ENCODE peak calls at places on chromosome 15, in four cellular contexts. Q is HL-60, M is K562, L is GM12878. J is an unnamed sample.

GRCh38 chr15:85496146-85496545 is 115.7 kb downstream of the AKAP13 start:
- DNase-seq in Q (no peak), M (no peak), L (no peak), J (no peak)

GRCh38 chr15:90580541-90580940 is 50.8 kb downstream of the CRTC3 start:
- DNase-seq in Q (no peak), M (no peak), L (no peak), J (no peak)

GRCh38 chr15:80875568-80875967 is 96.4 kb downstream of the CEMIP start:
- DNase-seq in Q (no peak), M (no peak), L (no peak), J (no peak)

GRCh38 chr15:22243440-22244130 is 163.3 kb downstream of the OR4M2 start:
- DNase-seq in Q (no peak), M (no peak), L (no peak), J (no peak)

GRCh38 chr15:40911693-40912092 is 17.4 kb downstream of the VPS18 start:
- DNase-seq in Q (no peak), M (no peak), L (no peak), J (no peak)

GRCh38 chr15:49096090-49096750 is 50.0 kb upstream of the SECISBP2L start:
- DNase-seq in Q (no peak), M (no peak), L (no peak), J (no peak)

GRCh38 chr15:76576526-76577279 is 240.1 kb downstream of the ISL2 start:
- DNase-seq in Q (no peak), M (no peak), L (peak; percentile 21), J (no peak)

GRCh38 chr15:23035964-23036566 is 3.3 kb downstream of the TUBGCP5 start:
- DNase-seq in Q (peak; percentile 58), M (peak; percentile 75), L (no peak), J (no peak)

GRCh38 chr15:44082558-44083151 is 112.4 kb downstream of the FRMD5 start:
- DNase-seq in Q (no peak), M (no peak), L (no peak), J (no peak)

GRCh38 chr15:79881254-79881653 is 15.6 kb downstream of the MTHFS start:
- DNase-seq in Q (no peak), M (peak; percentile 44), L (no peak), J (no peak)

GRCh38 chr15:45522179-45522930 is at the start of gene SLC30A4:
- DNase-seq in Q (peak; percentile 3), M (peak; percentile 73), L (no peak), J (peak; percentile 61)

GRCh38 chr15:76514292-76514691 is 177.7 kb downstream of the ISL2 start:
- DNase-seq in Q (no peak), M (no peak), L (no peak), J (no peak)

GRCh38 chr15:64883097-64883581 is 28.6 kb upstream of the ANKDD1A start:
- DNase-seq in Q (peak; percentile 76), M (no peak), L (peak; percentile 83), J (peak; percentile 44)

GRCh38 chr15:40736575-40736974 is 18.5 kb downstream of the RMDN3 start:
- DNase-seq in Q (no peak), M (no peak), L (no peak), J (no peak)

GRCh38 chr15:40258544-40258943 is 19.7 kb downstream of the PAK6 start:
- DNase-seq in Q (no peak), M (no peak), L (no peak), J (no peak)

GRCh38 chr15:89155656-89156055 is 65.7 kb downstream of the RLBP1 start:
- DNase-seq in Q (no peak), M (no peak), L (no peak), J (no peak)

GRCh38 chr15:67051088-67051659 is 14.2 kb upstream of the SMAD3 start:
- DNase-seq in Q (no peak), M (no peak), L (no peak), J (no peak)

DNA sequence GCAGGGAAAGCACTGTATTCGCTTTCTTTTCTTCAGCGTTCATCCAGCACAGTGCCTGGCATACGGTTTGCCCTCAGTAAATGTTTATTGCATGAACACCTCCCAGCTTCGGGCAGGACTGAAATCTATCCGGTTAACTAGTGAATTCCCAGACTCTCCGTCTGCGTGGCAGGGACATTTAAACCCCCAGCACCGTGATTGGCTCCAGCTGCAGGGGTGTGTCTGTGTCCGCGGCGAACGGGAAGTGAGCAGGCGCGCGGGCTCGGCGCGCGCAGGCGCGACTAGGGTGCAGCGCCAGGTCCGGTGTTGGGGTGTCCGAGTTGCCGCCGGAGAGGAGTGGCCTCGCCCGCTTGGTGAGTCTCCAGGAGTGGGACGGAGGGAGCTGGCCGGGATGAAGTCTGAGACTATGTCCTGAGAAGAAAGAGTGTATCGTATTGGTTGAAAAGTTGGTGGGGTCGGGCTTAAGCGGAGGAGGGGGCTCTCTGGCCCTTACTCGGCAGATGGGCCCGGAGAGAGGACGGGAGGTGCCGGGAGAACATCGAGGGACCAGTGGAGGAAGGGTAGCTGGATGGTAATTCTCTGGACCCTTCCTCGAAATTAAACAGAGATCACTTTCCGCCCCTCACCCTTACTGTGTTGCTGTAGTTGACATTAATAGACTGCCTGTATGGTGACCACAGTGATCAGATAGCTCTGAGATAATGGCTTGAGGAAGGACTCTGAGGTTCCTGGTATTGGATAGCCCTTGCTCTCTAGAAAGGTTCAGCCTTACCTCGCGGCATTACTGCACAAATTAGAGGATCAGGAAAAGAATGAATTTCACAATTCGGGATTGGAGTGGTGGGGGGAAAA is at the start of gene SNAP23:
- DNase-seq in Q (peak; percentile 91), M (peak; percentile 97), L (peak; percentile 61), J (peak; percentile 81)
- TF ChIP-seq POLR2AphosphoS5 in Q (no peak), M (peak; percentile 52), L (peak; percentile 75), J (peak; percentile 60)

GRCh38 chr15:101026686-101027272 is 107.6 kb downstream of the LRRK1 start:
- DNase-seq in Q (no peak), M (no peak), L (no peak), J (no peak)
- TF ChIP-seq SPI1 in Q (no peak), M (no peak), L (no peak), J (no peak)

GRCh38 chr15:58616171-58616570 is 133.3 kb downstream of the ADAM10 start:
- DNase-seq in Q (no peak), M (no peak), L (no peak), J (no peak)

GRCh38 chr15:58608129-58608590 is 141.3 kb downstream of the ADAM10 start:
- DNase-seq in Q (no peak), M (no peak), L (no peak), J (no peak)

GRCh38 chr15:58606577-58607080 is 142.9 kb downstream of the ADAM10 start:
- DNase-seq in Q (no peak), M (no peak), L (no peak), J (no peak)

GRCh38 chr15:58608711-58609110 is 140.8 kb downstream of the ADAM10 start:
- DNase-seq in Q (no peak), M (no peak), L (no peak), J (no peak)

GRCh38 chr15:58611731-58612676 is 137.5 kb downstream of the ADAM10 start:
- DNase-seq in Q (no peak), M (peak; percentile 21), L (no peak), J (no peak)
- TF ChIP-seq POLR2AphosphoS5 in Q (no peak), M (no peak), L (no peak), J (no peak)

DNA sequence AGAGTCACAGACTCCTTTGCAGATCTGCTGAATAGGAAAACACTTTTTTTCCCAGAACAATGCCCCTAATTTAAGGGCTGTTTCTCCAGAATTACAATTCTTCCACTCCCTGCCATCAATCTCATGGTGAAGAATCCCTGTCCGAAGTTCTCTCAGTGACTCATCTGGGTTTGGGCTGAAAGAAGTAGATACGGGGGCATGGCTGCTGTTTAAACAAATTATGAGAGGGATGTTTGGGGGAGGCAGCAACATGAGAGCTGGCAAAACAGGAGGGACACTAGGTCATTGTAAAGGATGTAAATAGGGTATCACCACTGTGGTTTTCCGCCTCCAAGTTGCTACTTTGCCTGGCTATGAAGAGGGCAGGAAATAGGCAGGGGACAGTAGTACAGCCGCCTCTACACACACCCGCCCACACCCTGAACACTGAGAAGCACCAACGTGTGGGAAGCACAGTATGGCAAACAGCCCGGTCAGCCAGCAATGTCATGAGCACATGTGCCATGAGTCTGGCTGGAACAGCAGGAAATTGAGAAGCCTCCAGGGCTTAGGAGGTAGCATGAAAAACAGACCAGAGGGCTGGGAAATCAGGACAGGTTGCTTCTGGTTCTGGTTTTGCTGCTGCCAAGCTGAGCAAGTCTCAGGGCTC is 17.2 kb downstream of the HEXA start:
- DNase-seq in Q (no peak), M (peak; percentile 20), L (no peak), J (no peak)
- TF ChIP-seq SPI1 in Q (no peak), M (no peak), L (no peak), J (no peak)

GRCh38 chr15:51044037-51044712 is 50.5 kb downstream of the TNFAIP8L3 start:
- DNase-seq in Q (no peak), M (no peak), L (no peak), J (no peak)
- TF ChIP-seq POLR2AphosphoS5 in Q (no peak), M (no peak), L (no peak), J (no peak)

DNA sequence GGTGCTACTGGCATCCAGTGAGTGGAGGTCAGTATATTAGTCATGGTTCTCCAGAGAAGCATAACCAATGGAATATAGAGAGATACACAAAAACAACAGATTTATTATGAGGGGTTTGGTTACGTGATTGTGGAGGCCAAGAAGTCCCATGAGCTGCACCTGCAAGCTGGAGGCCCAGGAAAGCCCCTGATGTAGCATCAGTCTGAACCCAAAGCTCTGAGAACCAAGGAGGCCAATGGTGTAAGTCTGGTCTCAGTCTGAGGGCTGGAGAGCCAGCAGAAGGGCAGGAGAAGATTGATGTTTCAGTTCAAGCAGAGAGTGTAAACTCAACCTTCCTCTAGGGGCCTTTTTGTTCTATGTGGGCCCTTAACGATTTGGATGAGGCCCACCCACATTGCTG is 144.1 kb downstream of the KLF13 start:
- DNase-seq in Q (no peak), M (no peak), L (no peak), J (no peak)
- TF ChIP-seq SPI1 in Q (no peak), M (no peak), L (no peak), J (no peak)

J was measured in GM12891.